ENCODE peak calls at places on chromosome 12, in four cellular contexts. B is HuH-7.5; H is ureter; Y is activated naive CD4-positive, alpha-beta T cell treated with anti-CD3 and anti-CD28 coated beads, Interleukin-2, amount 50 U/mL, for 16 hours. C is an unnamed sample.

GRCh38 chr12:108559748-108560147 is 1.2 kb downstream of the SART3 start:
- DNase-seq in B (no peak), Y (no peak), H (no peak), C (no peak)

GRCh38 chr12:80857311-80857710 is 80.4 kb downstream of the LIN7A start:
- DNase-seq in B (no peak), H (no peak), Y (no peak), C (no peak)

GRCh38 chr12:124700810-124701594 is 133.6 kb upstream of the NCOR2 start:
- DNase-seq in H (no peak), Y (no peak), B (no peak), C (peak; percentile 82)

GRCh38 chr12:131895640-131896079 is 1.2 kb downstream of the ULK1 start:
- DNase-seq in H (no peak), B (no peak), Y (peak; percentile 32), C (no peak)

GRCh38 chr12:15151141-15152091 is 69.8 kb downstream of the RERG start:
- DNase-seq in B (no peak), H (no peak), Y (no peak), C (no peak)

GRCh38 chr12:51013441-51013840 is 12.7 kb downstream of the SLC11A2 start:
- DNase-seq in H (no peak), Y (no peak), B (no peak), C (no peak)

GRCh38 chr12:23140710-23141109 is 515.7 kb downstream of the ETNK1 start:
- DNase-seq in B (no peak), Y (no peak), H (no peak), C (no peak)

GRCh38 chr12:65466906-65467305 is 188.4 kb downstream of the MSRB3 start:
- DNase-seq in Y (no peak), H (no peak), B (no peak), C (no peak)

GRCh38 chr12:117360551-117361311 is 695 bp downstream of the NOS1 start:
- DNase-seq in Y (no peak), B (no peak), H (no peak), C (no peak)